ENCODE peak calls at places on chromosomes 2 and 18, in four cellular contexts. K is CD4-positive, CD25-positive, alpha-beta regulatory T cell; W is mammary epithelial cell; H is SK-N-MC. V is an unnamed sample. For H3K9me3, the result is how much of the 10 kb centered on the place peaks cover.

GRCh38 chr2:20391951-20392699 is 41.5 kb upstream of the PUM2 start:
- DNase-seq in H (no peak), W (peak), K (no peak), V (peak)

GRCh38 chr18:51668101-51668500 is 470.6 kb upstream of the MEX3C start:
- DNase-seq in H (peak), W (peak), K (peak), V (peak)

GRCh38 chr2:19116918-19117317 is 241.5 kb downstream of the OSR1 start:
- DNase-seq in K (no peak), W (no peak), H (no peak), V (no peak)

GRCh38 chr2:12169721-12170120 is 423.3 kb downstream of the LPIN1 start:
- DNase-seq in H (no peak), W (peak), K (no peak), V (peak)

GRCh38 chr2:118842687-118843491 is 4.6 kb downstream of the EN1 start:
- DNase-seq in W (no peak), H (no peak), K (no peak), V (peak)

GRCh38 chr18:44988821-44989587 is 308.3 kb downstream of the SETBP1 start:
- DNase-seq in W (peak), H (no peak), K (no peak), V (no peak)

GRCh38 chr2:55403177-55403998 is 16.3 kb downstream of the CCDC88A start:
- DNase-seq in K (no peak), W (no peak), H (no peak), V (no peak)

GRCh38 chr2:31053929-31054328 is 84.3 kb downstream of the GALNT14 start:
- DNase-seq in H (no peak), W (no peak), K (no peak), V (no peak)

GRCh38 chr2:230231251-230231650 is 5.7 kb downstream of the SP140 start:
- DNase-seq in W (no peak), H (no peak), K (no peak), V (no peak)

GRCh38 chr2:104733544-104733943 is 120.4 kb upstream of the POU3F3 start:
- DNase-seq in K (peak), W (no peak), H (no peak), V (peak)

GRCh38 chr2:13546131-13546530 is 829.4 kb downstream of the TRIB2 start:
- DNase-seq in H (no peak), K (no peak), W (no peak), V (no peak)

GRCh38 chr2:220891405-220891804 is 680.7 kb downstream of the EPHA4 start:
- DNase-seq in K (no peak), H (no peak), W (peak), V (peak)

GRCh38 chr2:174353004-174353403 is 18.2 kb downstream of the SP9 start:
- DNase-seq in K (no peak), W (no peak), H (no peak), V (no peak)

GRCh38 chr18:58229162-58229561 is 185.1 kb downstream of the NEDD4L start:
- DNase-seq in H (no peak), W (no peak), K (no peak), V (no peak)

GRCh38 chr2:223247136-223247535 is 195.1 kb downstream of the KCNE4 start:
- DNase-seq in H (no peak), K (no peak), W (peak), V (no peak)

GRCh38 chr2:75751360-75751759 is 40.6 kb upstream of the GCFC2 start:
- DNase-seq in W (no peak), H (no peak), K (no peak), V (no peak)

GRCh38 chr2:173149491-173149890 is 73.8 kb downstream of the MAP3K20 start:
- DNase-seq in H (no peak), K (peak), W (no peak), V (no peak)

GRCh38 chr2:237408280-237408679 is 5.7 kb downstream of the COL6A3 start:
- DNase-seq in K (no peak), H (no peak), W (no peak), V (peak)

GRCh38 chr18:28823506-28824182 is 646.7 kb upstream of the CDH2 start:
- DNase-seq in K (no peak), H (no peak), W (peak), V (no peak)

GRCh38 chr2:192044496-192044895 is 150.2 kb downstream of the TMEFF2 start:
- DNase-seq in W (no peak), H (no peak), K (no peak), V (no peak)

GRCh38 chr2:138115664-138116063 is 151.4 kb downstream of the HNMT start:
- DNase-seq in W (peak), H (no peak), K (no peak), V (no peak)

GRCh38 chr18:49767111-49768050 is 46.0 kb downstream of the ACAA2 start:
- DNase-seq in W (no peak), K (no peak), H (no peak), V (no peak)

GRCh38 chr2:19544020-19544383 is 185.6 kb upstream of the OSR1 start:
- DNase-seq in W (no peak), K (no peak), H (no peak), V (no peak)

GRCh38 chr18:44731160-44731865 is 50.6 kb downstream of the SETBP1 start:
- DNase-seq in K (no peak), H (no peak), W (no peak), V (no peak)

GRCh38 chr2:170714156-170715061 is 728 bp upstream of the SP5 start:
- DNase-seq in W (no peak), H (no peak), K (no peak), V (peak)

GRCh38 chr2:5915926-5916325 is 223.7 kb downstream of the SOX11 start:
- DNase-seq in K (no peak), H (no peak), W (no peak), V (peak)

GRCh38 chr2:228599781-228600180 is 418.3 kb upstream of the SPHKAP start:
- DNase-seq in W (no peak), H (no peak), K (no peak), V (no peak)

GRCh38 chr2:134347756-134348155 is 93.9 kb downstream of the MGAT5 start:
- DNase-seq in W (no peak), K (no peak), H (no peak), V (no peak)

GRCh38 chr18:60649107-60649506 is 276.5 kb upstream of the MC4R start:
- DNase-seq in K (no peak), W (no peak), H (no peak), V (no peak)

GRCh38 chr2:138432971-138433370 is 68.6 kb upstream of the SPOPL start:
- DNase-seq in K (no peak), W (peak), H (no peak), V (no peak)

GRCh38 chr18:65761636-65762310 is 11.0 kb downstream of the CDH7 start:
- DNase-seq in H (no peak), K (no peak), W (no peak), V (no peak)

GRCh38 chr18:34595673-34596072 is 114.4 kb upstream of the DTNA start:
- DNase-seq in H (no peak), W (peak), K (no peak), V (no peak)

GRCh38 chr2:105787376-105788318 is 42.9 kb downstream of the NCK2 start:
- DNase-seq in H (no peak), W (no peak), K (peak), V (no peak)

GRCh38 chr2:191145769-191146471 is 4.9 kb downstream of the STAT4 start:
- DNase-seq in H (no peak), W (peak), K (no peak), V (no peak)

GRCh38 chr18:21489119-21489750 is 111.3 kb downstream of the ESCO1 start:
- DNase-seq in W (peak), K (peak), H (peak), V (no peak)

GRCh38 chr2:212539145-212539880 is 711 bp upstream of the ERBB4 start:
- DNase-seq in H (no peak), K (no peak), W (no peak), V (peak)

GRCh38 chr2:42141687-42142475 is 27.3 kb upstream of the EML4 start:
- DNase-seq in K (peak), H (peak), W (peak), V (peak)

GRCh38 chr2:42138163-42139016 is 30.8 kb upstream of the EML4 start:
- DNase-seq in W (peak), K (no peak), H (peak), V (peak)

GRCh38 chr2:42139141-42139540 is 30.0 kb upstream of the EML4 start:
- DNase-seq in K (no peak), H (no peak), W (no peak), V (no peak)

GRCh38 chr2:42140501-42140900 is 28.7 kb upstream of the EML4 start:
- DNase-seq in K (no peak), H (no peak), W (no peak), V (no peak)

DNA sequence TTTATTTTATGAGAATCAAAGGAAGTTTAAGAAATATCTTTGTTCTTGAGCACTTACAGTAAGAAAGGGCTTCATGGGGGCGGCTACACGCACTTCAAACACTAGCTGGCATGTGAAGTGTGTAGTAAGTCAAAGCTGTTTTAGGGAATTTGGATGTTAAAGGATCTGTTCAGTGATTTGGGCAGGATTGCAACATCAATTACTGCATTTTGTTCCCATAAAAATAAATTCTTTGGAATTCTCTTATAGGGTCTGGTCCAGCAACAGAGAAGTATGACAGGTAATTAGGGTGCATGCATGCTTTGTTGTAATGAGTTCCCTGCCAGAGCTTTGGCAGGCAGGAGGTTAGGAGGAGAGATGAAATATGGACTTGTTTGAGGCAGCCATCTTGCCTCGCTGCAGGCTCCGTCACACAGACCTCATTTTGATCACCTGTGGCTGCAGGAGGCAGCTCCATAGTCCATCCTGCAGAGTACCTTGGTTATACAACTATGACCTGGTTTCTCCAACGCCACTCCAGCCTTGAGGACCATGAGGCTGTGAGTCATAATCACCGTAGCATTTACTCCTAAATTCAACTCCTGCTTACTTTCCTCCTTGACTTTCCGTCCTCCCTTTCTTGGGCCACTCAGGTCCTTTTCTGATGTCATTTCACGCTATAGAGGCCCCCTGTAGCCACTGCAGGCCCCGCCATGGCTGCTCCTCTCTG is 26.5 kb upstream of the EML4 start:
- DNase-seq in W (no peak), K (no peak), H (no peak), V (no peak)
- H3K4me3 ChIP-seq in W (no peak), K (no peak), H (peak), V (no peak)

GRCh38 chr2:17617955-17618354 is 77.5 kb downstream of the VSNL1 start:
- DNase-seq in H (no peak), W (no peak), K (no peak), V (no peak)
- H3K9me3 ChIP-seq in H (under half), W (under half), K (under half), V (under half)

GRCh38 chr2:144510206-144510991 is 9.5 kb downstream of the ZEB2 start:
- DNase-seq in K (no peak), W (peak), H (no peak), V (peak)

GRCh38 chr2:144507441-144508161 is 12.3 kb downstream of the ZEB2 start:
- DNase-seq in W (no peak), K (no peak), H (no peak), V (no peak)

GRCh38 chr2:144509548-144510205 is 10.2 kb downstream of the ZEB2 start:
- DNase-seq in W (no peak), K (no peak), H (no peak), V (no peak)

GRCh38 chr2:144509001-144509545 is 10.8 kb downstream of the ZEB2 start:
- DNase-seq in W (no peak), H (no peak), K (no peak), V (no peak)

DNA sequence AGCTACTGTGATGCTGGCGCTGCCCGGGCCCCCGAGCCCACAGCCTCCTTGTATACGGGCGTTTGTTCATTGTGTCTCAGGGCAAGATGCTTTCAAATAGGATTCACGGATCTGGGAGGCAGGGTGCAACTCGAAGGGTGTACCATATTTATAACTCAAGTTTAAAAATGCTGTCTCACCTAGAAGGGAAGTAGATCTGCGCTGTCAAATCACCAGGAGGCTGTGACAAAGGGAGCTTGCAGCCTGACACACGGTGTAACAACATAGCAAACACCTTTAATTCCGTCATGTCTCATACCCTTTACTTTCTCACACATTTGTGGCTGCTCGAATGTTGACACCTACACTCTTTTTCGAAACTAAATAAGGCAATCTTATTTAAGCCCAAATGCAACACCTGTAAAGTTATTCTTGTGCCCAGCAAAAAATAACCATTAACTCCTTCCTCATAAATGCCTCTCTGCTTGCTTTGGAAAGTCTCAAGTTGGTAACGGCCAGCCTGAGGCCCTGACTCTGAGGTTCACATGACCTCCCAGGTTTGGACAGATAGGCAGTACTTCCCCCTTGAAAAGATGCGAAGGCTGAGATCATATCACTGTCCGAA is 11.7 kb downstream of the ZEB2 start:
- DNase-seq in K (no peak), W (no peak), H (no peak), V (no peak)
- H3K4me3 ChIP-seq in K (no peak), W (no peak), H (peak), V (peak)

DNA sequence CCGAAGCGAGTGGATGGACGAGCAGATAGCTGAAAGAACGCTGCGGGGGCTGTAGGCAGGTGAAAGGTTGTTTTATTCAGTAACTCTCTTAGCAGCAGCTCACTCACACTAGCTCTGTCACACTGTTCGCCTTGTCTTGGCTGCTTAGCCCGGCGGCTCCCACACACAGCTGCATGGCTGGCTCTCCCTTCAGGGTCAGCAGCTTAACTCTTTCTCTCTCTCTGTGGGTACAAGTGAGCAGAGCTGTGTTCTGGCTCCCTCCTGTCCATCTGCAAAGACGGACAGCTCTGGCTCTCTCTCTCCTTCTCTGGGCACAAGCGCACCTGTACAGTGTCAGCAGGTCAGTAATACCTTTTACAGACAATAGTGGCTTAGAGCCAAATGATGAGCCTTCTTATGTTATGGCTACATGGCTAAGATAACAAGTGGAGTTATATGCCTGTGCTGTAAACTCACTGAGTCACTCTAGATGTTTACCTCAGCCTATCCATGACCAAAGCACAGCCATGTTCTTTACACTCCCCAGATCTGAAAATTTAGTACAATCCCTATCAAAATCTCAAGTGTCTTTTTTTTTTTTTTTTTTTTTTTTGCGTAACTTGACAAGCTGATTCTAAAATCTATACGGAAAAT is 149.3 kb downstream of the GALNT1 start:
- DNase-seq in K (no peak), H (no peak), W (no peak), V (no peak)
- H3K9me3 ChIP-seq in K (under half), H (under half), W (under half), V (under half)

DNA sequence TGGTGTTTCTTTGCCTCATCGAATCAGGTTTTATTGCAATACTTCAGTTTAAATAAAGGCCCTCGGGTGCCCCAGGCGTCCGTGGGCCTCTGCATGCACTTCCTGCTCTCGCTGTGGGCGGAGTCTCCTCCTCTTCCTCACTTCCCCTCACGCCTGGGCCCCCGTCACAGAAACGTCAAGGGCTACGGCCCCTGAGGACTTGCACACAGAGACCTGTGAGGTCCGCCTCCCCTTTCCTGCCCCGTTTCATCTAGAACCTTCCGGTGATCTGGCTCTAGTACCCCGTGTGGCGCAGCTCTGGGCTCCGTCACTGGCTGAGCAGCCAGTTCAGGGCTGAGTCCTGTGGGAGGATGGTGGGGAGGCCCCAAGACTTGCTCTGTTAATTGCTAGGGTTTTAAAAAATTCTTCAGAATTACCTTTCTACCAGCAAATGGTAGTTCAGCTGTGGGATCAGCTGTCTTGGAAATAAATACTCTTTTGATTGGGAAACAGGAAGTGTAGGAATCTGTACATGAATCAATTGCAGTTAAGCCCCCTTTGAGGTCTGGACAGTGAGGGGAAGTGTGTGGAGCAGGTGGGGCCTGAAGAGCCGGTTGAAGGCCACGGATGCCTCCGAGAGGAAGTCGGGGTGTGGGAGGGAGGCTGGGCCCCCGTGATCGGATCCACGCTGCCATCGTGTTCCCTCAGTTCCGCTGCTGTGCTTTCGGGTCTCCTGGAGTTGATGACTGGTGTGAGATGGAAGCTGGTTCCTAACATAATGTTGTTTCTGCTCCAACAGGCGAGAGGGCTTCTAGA is 10.2 kb downstream of the NFATC1 start:
- DNase-seq in W (no peak), K (peak), H (no peak), V (no peak)
- H3K4me3 ChIP-seq in W (no peak), K (peak), H (peak), V (no peak)

GRCh38 chr2:176772816-176773215 is 439.8 kb upstream of the HNRNPA3 start:
- DNase-seq in K (no peak), W (no peak), H (no peak), V (no peak)
- H3K9me3 ChIP-seq in K (under half), W (under half), H (under half), V (under half)

GRCh38 chr2:196924051-196924450 is 2.5 kb downstream of the PGAP1 start:
- DNase-seq in K (peak), W (no peak), H (no peak), V (no peak)
- H3K4me3 ChIP-seq in K (peak), W (no peak), H (peak), V (no peak)

GRCh38 chr2:233244818-233245217 is 6.7 kb upstream of the ATG16L1 start:
- DNase-seq in K (no peak), H (no peak), W (peak), V (no peak)
- H3K9me3 ChIP-seq in K (under half), H (under half), W (under half), V (under half)

V was measured in MG63.